ENCODE peak calls at places on chromosome 22, in five cellular contexts. K is Panc1, Y is fibroblast of mammary gland, Z is WTC11, W is heart left ventricle. O is an unnamed sample.

GRCh38 chr22:35539910-35540599 is 576 bp upstream of the RASD2 start:
- DNase-seq in W (peak; percentile 86), Z (peak; percentile 66), Y (no peak), K (no peak), O (no peak)

GRCh38 chr22:29629382-29630179 is 26.1 kb downstream of the NF2 start:
- DNase-seq in W (no peak), Z (no peak), K (no peak), Y (no peak), O (no peak)

GRCh38 chr22:47177334-47177815 is 414.9 kb downstream of the TBC1D22A start:
- DNase-seq in K (no peak), W (peak; percentile 50), Y (no peak), Z (no peak), O (no peak)

GRCh38 chr22:28077166-28077565 is 158.1 kb upstream of the PITPNB start:
- DNase-seq in Y (no peak), Z (no peak), K (no peak), W (no peak), O (no peak)

GRCh38 chr22:46854125-46854870 is 91.8 kb downstream of the TBC1D22A start:
- DNase-seq in Y (no peak), Z (no peak), W (no peak), K (no peak), O (no peak)

GRCh38 chr22:42473484-42474193 is 41.4 kb upstream of the NFAM1 start:
- DNase-seq in Z (no peak), W (no peak), K (peak; percentile 22), Y (peak; percentile 69), O (no peak)

GRCh38 chr22:43377486-43377995 is 34.3 kb upstream of the MPPED1 start:
- DNase-seq in W (no peak), Y (no peak), K (no peak), Z (no peak), O (no peak)

GRCh38 chr22:49301398-49302149 is 526.1 kb downstream of the BRD1 start:
- DNase-seq in W (peak; percentile 64), Y (no peak), Z (no peak), K (no peak), O (no peak)

GRCh38 chr22:22047266-22047665 is 64.7 kb upstream of the TOP3B start:
- DNase-seq in Z (no peak), Y (no peak), K (no peak), W (no peak), O (no peak)

GRCh38 chr22:47794851-47795250 is 1032.4 kb downstream of the TBC1D22A start:
- DNase-seq in W (no peak), K (no peak), Z (no peak), Y (no peak), O (no peak)

GRCh38 chr22:41775976-41776375 is 24.5 kb upstream of the CCDC134 start:
- DNase-seq in Y (no peak), W (no peak), K (no peak), Z (no peak), O (no peak)

GRCh38 chr22:42270178-42270511 is 308 bp downstream of the TCF20 start:
- DNase-seq in Y (no peak), Z (peak; percentile 60), W (no peak), K (no peak), O (no peak)

GRCh38 chr22:30406400-30406799 is 9.6 kb downstream of the SEC14L2 start:
- DNase-seq in Y (no peak), Z (no peak), W (no peak), K (no peak), O (no peak)

GRCh38 chr22:30089655-30089974 is 9.4 kb downstream of the HORMAD2 start:
- DNase-seq in K (no peak), W (no peak), Y (no peak), Z (no peak), O (no peak)

GRCh38 chr22:35844886-35845285 is 127.2 kb downstream of the APOL5 start:
- DNase-seq in W (no peak), Y (no peak), Z (no peak), K (no peak), O (no peak)

GRCh38 chr22:43207849-43208702 is 21.1 kb upstream of the TTLL12 start:
- DNase-seq in Y (no peak), K (no peak), W (peak; percentile 40), Z (no peak), O (no peak)

GRCh38 chr22:48340191-48340590 is 1487.5 kb downstream of the BRD1 start:
- DNase-seq in K (no peak), Z (no peak), Y (no peak), W (peak; percentile 40), O (no peak)

GRCh38 chr22:41847300-41847699 is 14.4 kb downstream of the SREBF2 start:
- DNase-seq in Y (no peak), K (no peak), Z (no peak), W (no peak), O (no peak)

GRCh38 chr22:45891471-45891995 is 85.4 kb downstream of the WNT7B start:
- DNase-seq in Z (no peak), K (no peak), W (peak; percentile 51), Y (no peak), O (no peak)

GRCh38 chr22:17920145-17920605 is 104.2 kb downstream of the MICAL3 start:
- DNase-seq in Y (peak; percentile 20), W (peak; percentile 77), K (no peak), Z (peak; percentile 47), O (no peak)

GRCh38 chr22:22124374-22124773 is 120.2 kb upstream of the VPREB1 start:
- DNase-seq in W (no peak), K (no peak), Z (no peak), Y (no peak), O (no peak)

GRCh38 chr22:40289991-40290459 is 56.3 kb upstream of the ADSL start:
- DNase-seq in W (peak; percentile 62), K (no peak), Y (no peak), Z (no peak), O (peak; percentile 8)

GRCh38 chr22:39926175-39927152 is 25.6 kb downstream of the GRAP2 start:
- DNase-seq in Z (no peak), W (no peak), Y (no peak), K (no peak), O (no peak)

GRCh38 chr22:39491696-39492095 is 10.4 kb upstream of the MIEF1 start:
- DNase-seq in W (no peak), Y (no peak), Z (no peak), K (no peak), O (no peak)

GRCh38 chr22:47534150-47535133 is 772.0 kb downstream of the TBC1D22A start:
- DNase-seq in Y (no peak), Z (no peak), W (no peak), K (no peak), O (no peak)

GRCh38 chr22:28243539-28243938 is 324.5 kb upstream of the PITPNB start:
- DNase-seq in Z (no peak), W (no peak), Y (peak; percentile 42), K (no peak), O (no peak)

GRCh38 chr22:25357056-25357455 is 137.6 kb downstream of the CRYBB2 start:
- DNase-seq in Z (no peak), K (no peak), W (no peak), Y (no peak), O (no peak)

GRCh38 chr22:25360411-25360810 is 141.0 kb downstream of the CRYBB2 start:
- DNase-seq in Z (no peak), Y (no peak), W (peak; percentile 65), K (no peak), O (no peak)

GRCh38 chr22:25359601-25360261 is 140.3 kb downstream of the CRYBB2 start:
- DNase-seq in W (peak; percentile 52), Z (no peak), K (no peak), Y (no peak), O (no peak)

GRCh38 chr22:25358421-25359170 is 139.2 kb downstream of the CRYBB2 start:
- DNase-seq in W (peak; percentile 54), Y (no peak), Z (no peak), K (no peak), O (no peak)

DNA sequence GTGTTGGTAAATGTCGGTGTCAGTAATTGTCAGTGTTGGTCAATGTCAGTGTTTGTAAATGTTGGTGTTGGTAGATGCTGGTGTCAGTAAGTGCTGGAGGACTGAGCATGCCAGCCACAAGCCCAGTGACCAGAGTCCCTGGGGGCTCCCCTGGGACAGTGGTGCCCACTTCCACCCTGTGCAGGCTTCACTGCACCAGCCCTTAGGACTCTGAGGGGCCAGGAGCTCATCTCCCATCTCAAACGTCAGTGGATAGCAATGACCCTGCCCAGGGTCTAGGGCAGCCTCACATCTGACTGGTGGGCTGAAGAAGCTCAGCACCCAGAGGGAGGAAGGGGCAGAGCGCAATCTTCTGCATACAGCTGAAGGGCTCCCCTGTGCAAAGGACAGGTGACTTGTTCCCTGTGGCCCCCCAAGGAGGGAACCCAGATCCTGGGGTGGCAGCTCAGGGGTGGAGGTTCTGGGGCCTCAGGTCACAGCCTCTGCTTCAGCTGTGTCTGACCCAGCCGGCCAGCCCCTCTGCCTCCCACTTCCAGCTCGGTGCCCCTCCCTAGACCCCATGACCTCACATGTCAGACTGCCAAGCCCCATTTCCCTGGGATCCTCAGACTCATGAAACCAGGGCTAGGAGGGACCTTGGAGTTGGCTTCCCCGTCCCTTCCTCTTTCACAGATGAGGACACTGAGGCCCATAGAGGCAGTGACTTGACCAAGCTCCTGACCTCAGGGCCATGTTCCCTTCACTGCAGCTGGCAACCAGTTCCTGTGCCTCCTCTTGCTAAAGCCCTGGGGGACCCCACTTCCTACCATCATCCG is 138.4 kb downstream of the CRYBB2 start:
- DNase-seq in Y (no peak), Z (no peak), W (peak; percentile 50), K (no peak), O (no peak)
- TF ChIP-seq CTCF in Y (no peak), Z (no peak), W (no peak), K (no peak), O (no peak)

DNA sequence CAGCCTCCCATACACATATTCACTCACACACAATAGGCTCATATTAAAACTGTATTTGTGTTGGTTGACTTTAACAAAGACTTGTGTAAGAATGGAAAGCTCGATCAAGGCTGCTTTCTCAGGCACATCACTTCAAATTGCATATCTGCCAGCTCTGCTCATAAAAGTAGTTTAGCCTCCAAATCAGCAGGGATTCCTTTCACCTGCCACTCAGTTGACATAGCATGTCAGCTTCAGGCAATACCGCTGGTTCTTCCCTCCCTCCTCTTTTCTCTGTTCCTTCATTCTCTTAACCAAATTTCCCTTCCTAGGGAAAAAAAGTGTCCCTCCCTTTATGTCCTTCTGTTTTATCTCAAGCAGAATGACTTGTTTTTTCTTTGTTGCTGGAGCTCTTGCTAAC is 450.4 kb upstream of the LARGE1 start:
- DNase-seq in W (no peak), Z (no peak), Y (no peak), K (no peak), O (no peak)
- TF ChIP-seq CTCF in W (no peak), Z (no peak), Y (no peak), K (no peak), O (no peak)

DNA sequence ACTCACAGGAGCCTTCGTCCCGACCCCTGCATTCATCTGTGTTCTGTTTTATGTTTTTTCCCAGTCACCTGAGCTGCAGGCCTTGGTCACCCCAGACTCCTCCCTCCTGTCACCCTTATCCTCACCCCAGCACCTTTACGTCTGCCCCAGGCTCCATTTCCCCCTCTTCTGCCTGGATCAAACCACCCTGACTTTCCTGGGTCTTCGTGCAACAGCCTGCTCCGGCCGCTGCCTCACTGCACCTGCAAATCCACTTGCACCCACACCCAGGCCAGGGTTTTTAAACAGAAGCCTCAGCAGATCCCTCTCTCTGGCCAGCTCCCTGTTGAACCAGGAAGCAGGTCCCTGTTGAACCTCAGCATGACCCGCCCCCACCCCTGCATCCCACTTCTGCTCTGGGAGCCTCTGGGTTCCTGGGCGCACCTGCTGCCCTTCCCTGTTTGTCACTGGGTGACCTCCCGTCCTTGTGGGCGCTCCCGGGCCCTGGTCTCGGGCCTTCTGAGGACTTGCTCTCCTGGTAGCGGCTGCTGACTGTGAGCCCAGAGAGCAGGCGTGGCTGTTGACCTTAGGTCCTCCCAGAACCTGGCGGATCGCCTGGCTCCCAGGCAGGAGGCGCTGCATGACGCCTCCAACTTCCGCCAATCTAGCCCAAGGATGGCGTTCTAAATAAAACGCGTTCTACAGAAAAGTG is 12.8 kb downstream of the MAPK8IP2 start:
- DNase-seq in Y (peak; percentile 50), Z (no peak), K (no peak), W (no peak), O (no peak)
- TF ChIP-seq CTCF in Y (no peak), Z (no peak), K (no peak), W (no peak), O (no peak)

GRCh38 chr22:27074016-27074415 is 416.6 kb downstream of the MIAT start:
- DNase-seq in K (no peak), Z (no peak), W (no peak), Y (no peak), O (no peak)
- TF ChIP-seq CTCF in K (no peak), Z (no peak), W (no peak), Y (no peak), O (no peak)

O was measured in esophagus squamous epithelium.